ENCODE peak calls at places on chromosomes 4 and X, in six cellular contexts. Z is GM12892, P is GM12878, R is K562, E is H1, J is HepG2. K is an unnamed sample.

GRCh38 chr4:175412744-175413143 is 399.3 kb downstream of the GPM6A start:
- DNase-seq in Z (no peak), P (no peak), R (no peak), E (no peak), J (no peak), K (no peak)

GRCh38 chr4:18961879-18962278 is 940.3 kb upstream of the LCORL start:
- DNase-seq in Z (no peak), P (no peak), R (no peak), E (no peak), J (no peak), K (no peak)

GRCh38 chr4:113574636-113575103 is 186.9 kb downstream of the CAMK2D start:
- DNase-seq in Z (no peak), P (no peak), R (no peak), E (no peak), J (no peak), K (no peak)

GRCh38 chr4:123553733-123554132 is 157.1 kb downstream of the SPRY1 start:
- DNase-seq in Z (no peak), P (no peak), R (no peak), E (no peak), J (peak), K (no peak)

GRCh38 chr4:186204103-186204559 is 12.8 kb downstream of the CYP4V2 start:
- DNase-seq in Z (no peak), P (no peak), R (peak), E (no peak), J (no peak), K (no peak)

GRCh38 chr4:158356331-158356730 is 146.0 kb downstream of the TMEM144 start:
- DNase-seq in Z (no peak), P (no peak), R (no peak), E (no peak), J (no peak), K (no peak)

GRCh38 chrX:110733166-110733565 is 62.5 kb downstream of the CHRDL1 start:
- DNase-seq in Z (no peak), P (no peak), R (no peak), E (no peak), J (no peak), K (no peak)

GRCh38 chr4:186820371-186820990 is 96.8 kb upstream of the FAT1 start:
- DNase-seq in Z (no peak), P (no peak), R (no peak), E (no peak), J (no peak), K (no peak)

GRCh38 chr4:141432000-141432712 is 204.2 kb upstream of the IL15 start:
- DNase-seq in Z (no peak), P (no peak), R (no peak), E (no peak), J (no peak), K (no peak)

GRCh38 chr4:144709159-144709558 is 63.2 kb downstream of the HHIP start:
- DNase-seq in Z (no peak), P (no peak), R (no peak), E (no peak), J (no peak), K (no peak)

GRCh38 chr4:7195546-7196282 is 3.4 kb downstream of the SORCS2 start:
- DNase-seq in Z (no peak), P (no peak), R (no peak), E (no peak), J (no peak), K (no peak)

GRCh38 chrX:45849261-45849660 is 648.6 kb upstream of the DIPK2B start:
- DNase-seq in Z (no peak), P (no peak), R (no peak), E (no peak), J (peak), K (no peak)

DNA sequence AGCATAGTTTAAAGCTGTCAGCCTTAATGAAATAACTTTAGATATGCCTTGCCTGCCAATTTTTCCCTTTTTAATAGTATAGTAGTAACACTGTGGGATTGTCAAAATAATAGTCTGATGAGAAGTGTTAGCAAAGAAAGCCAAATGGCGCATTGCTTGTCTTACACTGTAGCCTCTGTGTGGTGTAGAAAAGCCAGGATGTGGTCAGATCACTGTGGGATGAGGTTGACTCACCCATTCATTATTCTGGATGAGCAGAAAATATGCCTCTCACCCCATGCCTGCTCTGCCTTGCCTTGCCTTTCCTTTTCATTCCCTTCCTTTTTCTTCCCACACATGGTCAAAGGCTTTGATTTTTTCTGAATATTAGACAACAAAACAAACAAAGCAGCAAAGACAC is 257.8 kb upstream of the NRK start:
- DNase-seq in Z (no peak), P (no peak), R (no peak), E (no peak), J (no peak), K (no peak)
- TF ChIP-seq TAF1 in Z (no peak), P (no peak), R (no peak), E (no peak), J (no peak), K (no peak)

GRCh38 chr4:170037481-170037880 is 11.3 kb upstream of the MFAP3L start:
- DNase-seq in Z (no peak), P (no peak), R (no peak), E (no peak), J (no peak), K (no peak)
- TF ChIP-seq POLR2A in Z (no peak), P (no peak), R (no peak), E (no peak), J (no peak), K (no peak)

GRCh38 chr4:6178757-6179156 is 21.6 kb downstream of the JAKMIP1 start:
- DNase-seq in Z (no peak), P (no peak), R (no peak), E (no peak), J (no peak), K (no peak)

GRCh38 chr4:6182390-6183280 is 17.7 kb downstream of the JAKMIP1 start:
- DNase-seq in Z (no peak), P (no peak), R (no peak), E (no peak), J (no peak), K (no peak)

GRCh38 chr4:6179362-6179761 is 21.0 kb downstream of the JAKMIP1 start:
- DNase-seq in Z (no peak), P (no peak), R (no peak), E (no peak), J (no peak), K (no peak)

GRCh38 chr4:6183740-6184139 is 16.6 kb downstream of the JAKMIP1 start:
- DNase-seq in Z (no peak), P (peak), R (no peak), E (no peak), J (no peak), K (no peak)

GRCh38 chr4:6180841-6181631 is 19.3 kb downstream of the JAKMIP1 start:
- DNase-seq in Z (no peak), P (peak), R (no peak), E (no peak), J (no peak), K (no peak)
- TF ChIP-seq TAF1 in Z (peak), P (peak), R (no peak), E (no peak), J (no peak), K (no peak)

DNA sequence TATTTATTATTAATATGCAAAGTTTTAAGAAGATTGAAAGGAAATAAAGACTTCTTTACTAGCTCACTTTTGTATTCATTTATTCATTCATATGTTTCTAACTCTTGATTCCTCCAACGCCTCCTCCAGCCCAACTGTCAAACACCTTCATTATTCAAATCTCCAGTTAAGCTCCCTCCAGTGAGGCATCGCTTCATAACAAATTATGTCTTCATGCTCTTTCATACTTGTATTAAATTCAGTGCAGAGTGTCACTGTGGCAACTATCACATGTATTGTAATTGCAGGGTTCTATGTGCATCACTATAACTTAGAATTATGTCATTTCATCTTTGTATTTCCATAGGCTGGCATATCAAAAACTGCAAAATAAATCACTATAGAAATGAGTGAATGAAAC is 1394.2 kb upstream of the PCDH7 start:
- DNase-seq in Z (no peak), P (no peak), R (no peak), E (no peak), J (no peak), K (no peak)
- TF ChIP-seq POLR2A in Z (no peak), P (no peak), R (no peak), E (no peak), J (no peak), K (no peak)

DNA sequence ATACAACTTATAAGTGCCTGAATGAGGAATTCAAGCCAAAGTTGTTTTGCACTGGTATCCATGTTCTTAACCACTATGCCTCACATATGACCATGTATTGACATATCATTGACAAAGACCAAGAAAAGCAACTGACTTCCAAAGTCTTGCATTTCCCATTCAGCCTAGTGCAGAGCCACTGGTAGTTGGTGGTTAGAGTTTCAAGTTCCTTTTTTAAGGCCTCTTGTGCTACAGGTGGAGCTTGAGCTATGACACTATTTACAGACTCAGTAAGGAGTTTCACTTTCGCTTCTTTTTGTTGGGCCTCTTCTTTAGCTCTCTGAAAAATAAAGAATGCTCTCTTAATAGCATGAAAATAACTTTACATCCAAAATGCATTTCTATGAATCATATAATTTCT is 763.0 kb downstream of the DMD start:
- DNase-seq in Z (no peak), P (peak), R (no peak), E (no peak), J (peak), K (no peak)
- TF ChIP-seq TAF1 in Z (no peak), P (no peak), R (no peak), E (no peak), J (no peak), K (no peak)

GRCh38 chrX:14029425-14030247 is at the start of gene GEMIN8:
- DNase-seq in Z (peak), P (peak), R (peak), E (peak), J (peak), K (peak)
- TF ChIP-seq POLR2A in Z (peak), P (peak), R (peak), E (no peak), J (peak), K (peak)

K was measured in GM12891.